ENCODE peak calls at places on chromosomes 7 and 10, in six cellular contexts. K is stimulated activated CD8-positive, alpha-beta memory T cell treated with anti-CD3 and anti-CD28 coated beads, Interleukin-4, amount 100 ng/mL, for 24 hours; P is lower lobe of right lung; S is stomach; N is ACHN; R is tibial artery. C is an unnamed sample.

GRCh38 chr7:55132890-55133551 is 114.2 kb downstream of the EGFR start:
- DNase-seq in R (peak), K (no peak), P (no peak), N (peak), S (peak), C (peak)

GRCh38 chr10:105793071-105793470 is 1152.0 kb downstream of the SORCS3 start:
- DNase-seq in R (no peak), P (no peak), K (no peak), S (no peak), N (no peak), C (no peak)

GRCh38 chr7:29510028-29510427 is 53.6 kb upstream of the PRR15 start:
- DNase-seq in S (no peak), P (no peak), R (no peak), N (no peak), K (no peak), C (no peak)

GRCh38 chr10:110081914-110082313 is 74.1 kb downstream of the ADD3 start:
- DNase-seq in P (no peak), N (no peak), K (no peak), R (no peak), S (no peak), C (peak)

GRCh38 chr10:72276421-72277339 is 3.0 kb downstream of the DDIT4 start:
- DNase-seq in N (peak), K (no peak), P (no peak), S (peak), R (peak), C (peak)

GRCh38 chr10:20634841-20635240 is 262.3 kb downstream of the NEBL start:
- DNase-seq in K (no peak), R (no peak), P (no peak), N (no peak), S (no peak), C (no peak)

GRCh38 chr7:18399624-18400235 is 95.8 kb upstream of the HDAC9 start:
- DNase-seq in K (no peak), S (no peak), P (no peak), N (peak), R (no peak), C (no peak)

GRCh38 chr10:25142465-25142864 is 32.3 kb upstream of the GPR158 start:
- DNase-seq in R (no peak), N (no peak), K (no peak), P (no peak), S (no peak), C (no peak)

GRCh38 chr10:51405580-51406367 is 293.6 kb downstream of the CSTF2T start:
- DNase-seq in S (no peak), R (no peak), P (no peak), K (no peak), N (no peak), C (no peak)

GRCh38 chr10:104437226-104437625 is 83.6 kb downstream of the CFAP58 start:
- DNase-seq in R (no peak), S (no peak), N (no peak), K (no peak), P (no peak), C (no peak)

GRCh38 chr10:12483996-12484944 is 134.9 kb downstream of the CAMK1D start:
- DNase-seq in R (no peak), P (no peak), S (no peak), K (no peak), N (no peak), C (no peak)

C was measured in NB4.